ENCODE peak calls at places on chromosomes 7 and 10, in seven cellular contexts. W is cardiac muscle cell, R is type B pancreatic cell, P is mammary epithelial cell, X is AG04450, J is WTC11, F is foreskin keratinocyte. A is an unnamed sample.

GRCh38 chr10:97564776-97565175 is 7.8 kb upstream of the ANKRD2 start:
- DNase-seq in J (no peak), W (no peak), R (no peak), F (no peak), P (no peak), X (no peak), A (no peak)

GRCh38 chr7:74502216-74502891 is 48.6 kb downstream of the GTF2IRD1 start:
- DNase-seq in P (no peak), X (no peak), F (no peak), R (no peak), W (no peak), J (no peak), A (no peak)

GRCh38 chr10:3817002-3817401 is 32.0 kb upstream of the KLF6 start:
- DNase-seq in X (no peak), R (no peak), J (no peak), F (no peak), W (no peak), P (no peak), A (no peak)

GRCh38 chr7:103037476-103037822 is 37.1 kb downstream of the FBXL13 start:
- DNase-seq in X (no peak), F (no peak), J (no peak), P (no peak), R (no peak), W (no peak), A (no peak)

GRCh38 chr10:108783897-108784296 is 1139.4 kb downstream of the XPNPEP1 start:
- DNase-seq in J (peak), P (peak), W (no peak), F (peak), R (no peak), X (no peak), A (peak)

GRCh38 chr10:52779541-52780390 is 7.2 kb upstream of the MBL2 start:
- DNase-seq in J (peak), X (peak), R (peak), F (peak), P (peak), W (peak), A (peak)

GRCh38 chr10:1737222-1738061 is at the start of gene ADARB2:
- DNase-seq in P (peak), F (peak), W (peak), X (no peak), J (peak), R (peak), A (peak)

GRCh38 chr10:58502956-58503355 is 9.7 kb upstream of the BICC1 start:
- DNase-seq in J (no peak), X (no peak), R (no peak), W (no peak), F (peak), P (peak), A (no peak)

GRCh38 chr10:62029401-62029800 is 127.9 kb downstream of the ARID5B start:
- DNase-seq in R (no peak), W (no peak), X (no peak), F (peak), P (no peak), J (no peak), A (no peak)

GRCh38 chr10:127886371-127887051 is 6.2 kb downstream of the CLRN3 start:
- DNase-seq in R (peak), J (no peak), X (no peak), W (no peak), P (no peak), F (no peak), A (no peak)

GRCh38 chr7:137601642-137602041 is 245.1 kb downstream of the DGKI start:
- DNase-seq in X (no peak), R (no peak), F (no peak), P (no peak), W (no peak), J (no peak), A (no peak)

GRCh38 chr7:137609500-137609899 is 237.3 kb downstream of the DGKI start:
- DNase-seq in W (no peak), P (no peak), J (no peak), X (no peak), R (no peak), F (no peak), A (no peak)

DNA sequence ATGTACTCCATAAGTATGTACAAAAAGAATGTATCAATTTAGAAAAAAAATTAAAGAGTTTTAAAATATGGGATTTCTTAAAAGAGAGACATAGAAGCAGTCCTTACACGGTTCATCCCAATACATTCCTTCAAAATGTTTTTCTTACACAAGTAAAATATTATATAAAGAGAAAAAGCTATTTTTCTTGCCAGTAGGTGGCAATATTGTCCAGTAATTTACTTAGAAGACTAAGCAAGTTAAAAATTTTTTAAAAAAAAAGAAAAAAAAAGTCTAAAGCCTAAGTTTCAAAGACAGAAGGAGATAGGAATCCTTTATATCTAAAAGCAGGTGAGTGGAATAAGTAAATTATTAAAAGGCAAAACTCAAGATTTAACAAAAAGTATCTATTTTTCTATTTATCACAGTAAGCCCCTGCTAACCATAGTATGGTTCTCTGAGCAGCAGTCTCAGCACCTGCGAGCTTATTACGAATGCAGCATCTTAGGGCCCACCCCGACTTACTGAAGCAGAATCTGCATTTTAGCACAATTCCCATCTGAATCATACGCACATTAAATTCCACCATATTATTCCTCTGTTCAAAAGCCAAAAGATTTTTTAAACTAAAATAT is 240.6 kb downstream of the DGKI start:
- DNase-seq in X (peak), P (peak), W (peak), R (no peak), F (peak), J (no peak), A (no peak)
- TF ChIP-seq CTCF in X (peak), P (peak), W (peak), R (peak), F (peak), J (peak), A (peak)

GRCh38 chr10:130778166-130778545 is 533.4 kb downstream of the TCERG1L start:
- DNase-seq in P (no peak), F (no peak), J (no peak), W (no peak), R (no peak), X (no peak), A (no peak)

GRCh38 chr10:130786365-130786966 is 525.1 kb downstream of the TCERG1L start:
- DNase-seq in W (no peak), R (no peak), P (no peak), X (no peak), F (no peak), J (no peak), A (no peak)

GRCh38 chr10:130787252-130787651 is 524.3 kb downstream of the TCERG1L start:
- DNase-seq in R (no peak), W (no peak), P (no peak), J (no peak), X (no peak), F (no peak), A (no peak)

GRCh38 chr10:130784326-130784725 is 527.2 kb downstream of the TCERG1L start:
- DNase-seq in F (no peak), P (no peak), X (no peak), W (no peak), R (no peak), J (no peak), A (no peak)

GRCh38 chr10:130782467-130782866 is 529.1 kb downstream of the TCERG1L start:
- DNase-seq in F (no peak), X (no peak), R (no peak), P (no peak), W (no peak), J (no peak), A (no peak)
- TF ChIP-seq CTCF in F (no peak), X (no peak), R (no peak), P (no peak), W (no peak), J (no peak), A (no peak)

DNA sequence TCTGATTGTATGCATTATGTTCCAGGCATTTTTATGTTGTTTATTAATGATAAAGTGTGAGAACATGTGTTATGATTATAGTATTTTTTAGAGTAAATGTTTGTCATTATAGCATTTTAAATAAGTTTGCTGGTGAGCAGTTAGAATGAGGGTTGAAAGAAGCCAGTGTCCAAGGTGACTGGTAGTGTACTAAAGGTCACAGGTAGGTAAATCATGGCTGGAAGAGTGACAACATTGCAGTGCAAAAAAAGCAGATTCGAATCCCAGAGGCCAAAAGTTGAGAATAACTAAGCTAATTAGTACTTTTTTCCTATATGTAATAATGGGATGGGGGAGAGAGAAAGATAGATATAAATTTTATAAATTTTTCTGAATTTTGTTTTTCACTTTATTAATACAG is 44.0 kb downstream of the RSBN1L start:
- DNase-seq in W (no peak), P (no peak), J (no peak), R (no peak), X (no peak), F (no peak), A (no peak)
- TF ChIP-seq CTCF in W (no peak), P (no peak), J (no peak), R (no peak), X (no peak), F (no peak), A (no peak)

DNA sequence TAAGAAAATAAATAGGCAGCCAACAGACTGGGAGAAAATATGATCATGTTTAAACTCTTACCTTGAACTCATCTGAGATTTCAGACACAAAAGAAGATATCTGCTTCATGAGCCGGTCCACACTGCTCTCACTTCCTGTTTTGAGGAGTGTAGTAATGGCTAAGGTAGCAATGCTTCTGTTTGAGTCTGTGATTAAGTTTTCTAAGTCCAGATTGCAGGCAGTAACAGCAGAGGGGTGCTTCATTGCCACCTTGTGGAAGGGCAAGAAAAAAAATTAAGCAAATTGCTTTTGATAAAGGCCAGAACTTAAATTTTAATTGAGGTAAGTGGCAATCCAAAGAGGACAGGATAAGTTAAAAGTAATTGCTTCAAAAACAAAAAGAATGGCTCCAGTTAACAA is 69.1 kb downstream of the MEST start:
- DNase-seq in J (no peak), P (peak), W (no peak), F (peak), R (no peak), X (no peak), A (no peak)
- TF ChIP-seq CTCF in J (no peak), P (peak), W (peak), F (peak), R (peak), X (peak), A (no peak)

GRCh38 chr10:117860135-117860534 is 186.6 kb downstream of the RAB11FIP2 start:
- DNase-seq in J (no peak), P (peak), X (no peak), R (no peak), F (peak), W (no peak), A (no peak)

GRCh38 chr10:117865945-117866344 is 180.8 kb downstream of the RAB11FIP2 start:
- DNase-seq in P (no peak), W (no peak), R (no peak), J (no peak), X (no peak), F (no peak), A (no peak)

DNA sequence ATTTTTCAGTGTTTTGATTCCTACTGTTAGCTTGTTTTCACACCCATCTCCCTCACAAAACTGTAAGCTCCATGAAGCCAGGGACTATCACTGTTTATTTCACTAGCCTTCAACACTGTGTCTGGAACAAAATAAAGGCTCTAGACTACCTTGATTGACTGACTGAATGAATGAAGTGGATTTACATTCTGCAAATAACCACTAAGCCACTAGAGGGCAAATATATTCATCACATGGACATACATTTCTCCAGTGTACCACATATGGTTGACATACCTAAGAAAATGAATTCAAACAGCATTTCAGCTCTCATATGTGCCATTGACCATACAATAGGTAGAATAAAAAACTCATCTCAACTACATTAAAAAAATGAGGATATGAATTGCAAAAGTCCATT is 185.9 kb downstream of the RAB11FIP2 start:
- DNase-seq in R (no peak), W (no peak), X (no peak), J (no peak), F (peak), P (no peak), A (no peak)
- TF ChIP-seq CTCF in R (peak), W (peak), X (peak), J (peak), F (peak), P (peak), A (peak)

DNA sequence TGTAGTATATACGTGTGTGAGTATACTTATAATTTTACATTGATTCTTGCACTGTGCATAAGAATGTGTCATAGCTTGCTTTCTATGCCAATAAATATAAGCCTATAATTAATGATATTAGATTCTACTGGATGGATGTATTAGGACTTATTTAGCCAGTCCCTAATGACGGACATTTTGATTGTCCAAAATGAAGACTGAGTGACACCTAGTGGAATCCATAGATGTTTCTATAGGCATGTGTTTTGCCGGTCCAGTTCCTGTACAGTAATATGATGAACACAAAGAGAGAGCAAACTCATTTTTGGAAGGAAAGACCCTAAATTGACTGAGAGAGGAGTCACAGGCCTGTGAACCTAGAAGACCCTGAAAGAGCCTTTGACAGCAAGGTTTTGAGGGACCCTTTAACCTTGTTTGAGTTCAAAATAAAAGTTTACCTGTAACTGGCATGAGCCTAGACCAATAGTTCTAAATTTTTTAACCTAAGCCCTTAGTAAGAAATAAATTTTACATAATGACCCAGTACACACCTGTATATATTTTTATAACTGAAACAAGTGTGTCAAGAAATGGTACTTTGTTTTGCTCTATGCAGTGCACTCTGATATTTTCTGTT is 42.4 kb upstream of the AGBL3 start:
- DNase-seq in F (no peak), P (no peak), X (no peak), J (no peak), W (peak), R (no peak), A (no peak)
- TF ChIP-seq CTCF in F (peak), P (no peak), X (no peak), J (no peak), W (peak), R (peak), A (no peak)

GRCh38 chr7:137687556-137688280 is 159.1 kb downstream of the DGKI start:
- DNase-seq in R (no peak), P (no peak), F (no peak), X (no peak), J (no peak), W (no peak), A (no peak)
- TF ChIP-seq CTCF in R (no peak), P (no peak), F (no peak), X (no peak), J (no peak), W (no peak), A (no peak)

GRCh38 chr7:87448427-87448826 is 27.1 kb downstream of the ABCB4 start:
- DNase-seq in J (no peak), X (no peak), R (no peak), P (no peak), F (no peak), W (no peak), A (peak)
- TF ChIP-seq CTCF in J (no peak), X (no peak), R (no peak), P (no peak), F (no peak), W (no peak), A (no peak)

DNA sequence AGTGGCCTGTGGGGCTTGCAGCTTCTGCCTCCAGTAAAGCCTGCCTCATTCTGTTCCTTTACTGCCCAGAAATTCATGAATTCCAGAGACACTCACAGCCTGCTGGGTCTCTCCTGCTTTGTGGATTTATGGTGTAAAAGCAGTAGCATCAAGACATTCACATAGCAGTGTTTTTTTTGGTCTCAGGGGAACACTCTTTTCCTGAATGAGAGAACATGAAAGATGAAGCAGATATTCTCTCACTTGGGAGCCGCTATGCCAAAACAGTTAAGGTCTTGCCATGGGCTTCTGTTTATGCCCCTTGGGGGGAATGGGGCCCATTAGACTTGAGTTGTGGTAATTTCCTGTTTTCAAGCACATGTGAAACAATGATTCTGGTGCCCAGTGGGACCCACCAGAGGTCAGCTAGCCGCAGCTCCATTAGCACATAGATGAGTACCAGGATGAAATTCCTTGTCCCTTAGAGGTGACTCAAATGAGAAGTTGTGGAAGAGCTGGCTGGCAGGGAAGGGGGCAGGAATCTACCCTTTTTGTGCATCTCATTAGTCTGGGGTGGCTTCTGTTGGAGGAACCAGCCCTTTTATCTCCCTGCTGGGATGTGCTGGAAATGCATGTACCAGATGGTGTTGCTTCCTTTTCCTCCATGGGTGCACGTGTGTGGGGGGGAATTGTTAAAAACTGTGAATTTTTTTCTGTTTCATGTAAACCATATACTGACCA is 13.2 kb downstream of the BMPER start:
- DNase-seq in X (no peak), W (no peak), J (no peak), R (no peak), F (no peak), P (no peak), A (no peak)
- TF ChIP-seq CTCF in X (no peak), W (no peak), J (no peak), R (peak), F (no peak), P (no peak), A (peak)

A was measured in glutamatergic neuron.